ENCODE peak calls at places on chromosomes 2 and 18, in five cellular contexts. W is right lobe of liver, R is heart left ventricle, J is lower lobe of right lung, M is brain microvascular endothelial cell. O is an unnamed sample. For H3K36me3, the result is how much of the 10 kb centered on the place peaks cover.

GRCh38 chr2:188381614-188382013 is 89.9 kb downstream of the GULP1 start:
- DNase-seq in W (no peak), R (no peak), J (no peak), M (no peak), O (no peak)

GRCh38 chr2:74415762-74416395 is 5.5 kb downstream of the C2orf81 start:
- DNase-seq in W (no peak), R (no peak), J (no peak), M (no peak), O (no peak)

GRCh38 chr2:237291138-237291792 is 122.7 kb downstream of the COL6A3 start:
- DNase-seq in W (peak), R (peak), J (peak), M (peak), O (peak)

GRCh38 chr2:200219400-200220113 is 86.9 kb upstream of the SPATS2L start:
- DNase-seq in W (peak), R (no peak), J (no peak), M (no peak), O (no peak)

GRCh38 chr2:150167711-150168110 is 319.8 kb downstream of the RND3 start:
- DNase-seq in W (no peak), R (no peak), J (no peak), M (peak), O (no peak)

GRCh38 chr2:10267036-10267435 is 35.7 kb upstream of the HPCAL1 start:
- DNase-seq in W (peak), R (no peak), J (no peak), M (no peak), O (peak)

GRCh38 chr18:58249677-58250076 is 205.7 kb downstream of the NEDD4L start:
- DNase-seq in W (no peak), R (no peak), J (no peak), M (no peak), O (no peak)

GRCh38 chr2:13638181-13638580 is 921.4 kb downstream of the TRIB2 start:
- DNase-seq in W (no peak), R (no peak), J (no peak), M (no peak), O (no peak)

GRCh38 chr2:239140346-239141020 is 260.3 kb downstream of the HDAC4 start:
- DNase-seq in W (no peak), R (no peak), J (no peak), M (no peak), O (no peak)

GRCh38 chr18:74840492-74841167 is 243.0 kb downstream of the ZNF407 start:
- DNase-seq in W (no peak), R (no peak), J (no peak), M (peak), O (no peak)

GRCh38 chr2:150403457-150403856 is 84.0 kb downstream of the RND3 start:
- DNase-seq in W (no peak), R (no peak), J (no peak), M (no peak), O (no peak)

GRCh38 chr18:11994708-11995444 is 13.6 kb downstream of the IMPA2 start:
- DNase-seq in W (no peak), R (no peak), J (peak), M (no peak), O (no peak)

GRCh38 chr2:46943881-46944798 is 28.5 kb upstream of the MCFD2 start:
- DNase-seq in W (no peak), R (no peak), J (no peak), M (no peak), O (no peak)

GRCh38 chr2:109164739-109165221 is 35.8 kb downstream of the SH3RF3 start:
- DNase-seq in W (no peak), R (peak), J (no peak), M (no peak), O (no peak)

GRCh38 chr2:135999899-136000298 is 14.5 kb upstream of the DARS1 start:
- DNase-seq in W (no peak), R (no peak), J (no peak), M (no peak), O (no peak)

GRCh38 chr2:2875296-2875695 is 502.3 kb downstream of the EIPR1 start:
- DNase-seq in W (no peak), R (no peak), J (no peak), M (no peak), O (no peak)

GRCh38 chr2:63132020-63132419 is 81.4 kb downstream of the OTX1 start:
- DNase-seq in W (no peak), R (no peak), J (no peak), M (no peak), O (no peak)

GRCh38 chr18:13272411-13272810 is 53.9 kb downstream of the LDLRAD4 start:
- DNase-seq in W (no peak), R (no peak), J (no peak), M (no peak), O (peak)

GRCh38 chr2:177763532-177764265 is 308.9 kb downstream of the PDE11A start:
- DNase-seq in W (peak), R (peak), J (peak), M (peak), O (peak)
- TF ChIP-seq CTCF in W (peak), R (peak), J (peak), M (peak), O (peak)

GRCh38 chr2:28117104-28117596 is 226.6 kb downstream of the BABAM2 start:
- DNase-seq in W (no peak), R (no peak), J (no peak), M (no peak), O (no peak)

GRCh38 chr2:28119631-28120030 is 229.1 kb downstream of the BABAM2 start:
- DNase-seq in W (no peak), R (no peak), J (no peak), M (no peak), O (no peak)
- H3K36me3 ChIP-seq in W (under half), R (under half), J (under half), M (under half), O (under half)

GRCh38 chr2:59584958-59585357 is 968.5 kb downstream of the BCL11A start:
- DNase-seq in W (no peak), R (no peak), J (no peak), M (no peak), O (no peak)
- TF ChIP-seq CTCF in W (no peak), R (no peak), J (no peak), M (no peak), O (peak)

GRCh38 chr2:32491346-32491745 is 134.5 kb downstream of the BIRC6 start:
- DNase-seq in W (no peak), R (no peak), J (no peak), M (no peak), O (no peak)
- H3K36me3 ChIP-seq in W (under half), R (half or more), J (half or more), M (under half), O (half or more)